ENCODE peak calls at places on chromosome 3, in five cellular contexts. Q, J, O, X and A are unnamed samples.
A peak's percentile ranks its signal among the peaks of the same experiment; 100 is the strongest.

GRCh38 chr3:11391172-11391879 is 119.1 kb downstream of the ATG7 start:
- DNase-seq in J (no peak), O (no peak), X (no peak), Q (no peak), A (no peak)

GRCh38 chr3:188153498-188153948 is 434 bp upstream of the LPP start:
- DNase-seq in X (peak; percentile 95), O (peak; percentile 95), Q (peak; percentile 95), J (peak; percentile 96), A (no peak)

GRCh38 chr3:159806412-159806811 is 182.2 kb upstream of the IL12A start:
- DNase-seq in Q (peak; percentile 81), X (no peak), J (no peak), O (no peak), A (no peak)

GRCh38 chr3:127637546-127637945 is 8.6 kb downstream of the PODXL2 start:
- DNase-seq in J (peak; percentile 11), O (no peak), X (no peak), Q (no peak), A (no peak)

GRCh38 chr3:29705906-29706507 is 425.1 kb downstream of the RBMS3 start:
- DNase-seq in X (no peak), J (no peak), Q (no peak), O (no peak), A (no peak)

GRCh38 chr3:64129106-64129505 is 96.2 kb downstream of the PRICKLE2 start:
- DNase-seq in J (no peak), X (no peak), O (no peak), Q (no peak), A (no peak)

GRCh38 chr3:63353383-63353782 is 75.3 kb downstream of the SYNPR start:
- DNase-seq in Q (peak; percentile 20), X (no peak), O (peak; percentile 78), J (no peak), A (no peak)

GRCh38 chr3:110779581-110779980 is 292.0 kb upstream of the NECTIN3 start:
- DNase-seq in Q (no peak), X (no peak), J (no peak), O (no peak), A (no peak)

GRCh38 chr3:183253364-183253960 is 409 bp downstream of the B3GNT5 start:
- DNase-seq in Q (peak; percentile 81), O (peak; percentile 73), X (no peak), J (peak; percentile 84), A (no peak)
- H3K4me3 ChIP-seq in Q (peak overlapping the region; percentile 60), O (peak overlapping the region; percentile 80), X (peak overlapping the region; percentile 85), J (peak overlapping the region; percentile 70), A (peak overlapping the region; percentile 94)

GRCh38 chr3:154584041-154584440 is 154.1 kb upstream of the GPR149 start:
- DNase-seq in O (no peak), X (peak; percentile 65), J (no peak), Q (no peak), A (no peak)
- TF ChIP-seq CTCF in O (no peak), X (peak; percentile 53), J (no peak), Q (no peak), A (peak; percentile 15)

DNA sequence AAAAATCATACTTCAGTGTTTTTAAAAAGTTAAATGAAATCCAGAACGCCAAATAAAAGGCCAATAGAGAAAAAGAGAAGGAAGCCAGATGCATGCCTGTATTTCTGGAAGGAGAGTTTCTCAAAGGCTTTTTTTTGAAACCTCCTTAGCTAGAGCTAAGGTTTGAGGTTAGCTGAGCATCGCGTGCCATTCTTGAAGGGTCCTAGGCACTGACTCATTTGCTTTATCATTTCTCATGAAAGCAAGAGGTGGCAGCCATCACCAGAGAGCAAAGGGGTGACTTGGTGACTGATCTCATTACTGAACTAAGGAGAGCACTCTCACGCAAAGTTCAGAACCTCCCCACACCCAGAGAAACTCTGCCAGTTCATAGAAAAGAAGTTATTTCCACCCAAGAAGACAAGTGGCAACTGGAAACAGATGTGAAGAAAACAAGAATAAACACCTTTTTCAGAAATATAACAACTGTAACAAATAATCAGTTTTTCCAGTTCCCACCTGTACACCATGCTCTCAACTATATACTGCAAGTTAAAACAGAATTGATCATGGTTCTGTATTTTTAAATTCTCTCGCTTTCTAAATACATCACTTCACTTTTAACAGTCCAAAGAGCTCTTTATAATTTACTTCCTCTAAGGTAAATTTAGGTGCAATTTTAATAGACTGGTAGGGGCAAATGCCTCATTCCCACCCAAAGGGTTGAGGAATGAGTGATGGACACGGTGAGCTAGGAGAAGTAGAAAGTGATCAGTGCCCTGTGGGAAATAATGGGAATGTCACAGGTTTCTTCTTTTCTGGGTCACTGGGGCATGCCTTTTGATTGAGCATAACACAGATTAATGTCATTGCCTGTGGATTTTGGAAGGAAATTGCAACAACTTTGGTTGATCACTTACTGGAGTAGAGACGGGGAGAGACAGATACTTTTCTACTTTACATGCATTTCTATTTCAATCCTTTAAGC is 24.7 kb downstream of the GPR15 start:
- DNase-seq in J (no peak), X (no peak), O (peak; percentile 25), Q (no peak), A (no peak)
- H3K4me3 ChIP-seq in J (no peak overlapping the region), X (no peak overlapping the region), O (no peak overlapping the region), Q (no peak overlapping the region), A (no peak overlapping the region)

GRCh38 chr3:45933586-45933985 is 9.7 kb upstream of the CXCR6 start:
- DNase-seq in X (no peak), Q (peak; percentile 23), J (peak; percentile 12), O (no peak), A (no peak)
- TF ChIP-seq CTCF in X (no peak), Q (no peak), J (no peak), O (no peak), A (no peak)

DNA sequence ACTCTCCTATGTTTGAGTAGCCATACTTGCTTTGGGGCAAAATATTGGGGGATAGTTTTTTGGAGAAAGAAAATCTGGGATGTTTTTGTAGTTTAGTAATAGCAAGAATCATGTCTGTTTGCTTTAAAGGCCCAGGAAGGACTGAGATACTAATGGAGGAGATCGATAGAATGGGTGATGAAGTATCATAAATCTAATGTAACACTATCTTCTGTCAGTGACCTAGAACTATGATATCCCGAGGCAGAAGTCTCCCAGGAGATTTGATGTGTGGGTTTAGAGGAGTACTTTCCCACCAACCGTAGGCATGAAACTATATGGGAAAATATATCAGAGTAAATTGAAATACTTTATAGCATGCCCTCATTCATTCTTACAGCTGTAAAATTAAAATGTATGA is 21.0 kb upstream of the NFKBIZ start:
- DNase-seq in Q (no peak), O (peak; percentile 33), J (no peak), X (no peak), A (no peak)
- H3K4me3 ChIP-seq in Q (peak overlapping the region; percentile 60), O (peak overlapping the region; percentile 57), J (peak overlapping the region; percentile 66), X (peak overlapping the region; percentile 54), A (peak overlapping the region; percentile 65)

GRCh38 chr3:172125053-172125452 is 85.7 kb downstream of the FNDC3B start:
- DNase-seq in X (peak; percentile 39), Q (peak; percentile 49), O (no peak), J (no peak), A (no peak)
- TF ChIP-seq CTCF in X (no peak), Q (no peak), O (no peak), J (no peak), A (peak; percentile 34)

GRCh38 chr3:4398120-4398740 is 68.8 kb downstream of the SUMF1 start:
- DNase-seq in Q (peak; percentile 45), J (no peak), O (peak; percentile 27), X (no peak), A (no peak)
- H3K4me3 ChIP-seq in Q (no peak overlapping the region), J (no peak overlapping the region), O (no peak overlapping the region), X (no peak overlapping the region), A (no peak overlapping the region)

DNA sequence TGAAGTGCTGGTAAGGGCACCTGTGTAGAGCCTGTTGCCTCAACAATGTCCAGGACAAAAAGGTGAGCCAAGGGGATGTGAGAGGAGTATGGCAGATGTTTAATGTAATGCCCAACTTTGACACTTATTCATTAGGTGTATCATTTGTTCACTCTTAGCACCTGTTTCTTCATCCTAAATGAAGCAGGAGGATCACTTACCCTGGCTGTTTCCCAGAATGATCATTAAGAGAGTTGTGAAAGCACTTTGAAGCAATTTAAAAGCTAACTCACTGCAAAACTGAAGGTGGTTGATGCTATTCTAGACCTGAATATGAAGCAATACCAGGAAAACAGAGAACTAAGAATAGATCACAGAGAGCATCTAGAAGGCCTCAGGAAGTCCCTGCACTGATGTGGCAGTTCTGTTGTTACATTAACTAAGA is 3.4 kb upstream of the HHLA2 start:
- DNase-seq in J (no peak), Q (no peak), O (no peak), X (no peak), A (no peak)
- TF ChIP-seq CTCF in J (no peak), Q (no peak), O (no peak), X (no peak), A (no peak)